ENCODE peak calls at places on chromosomes 6 and 20, in five cellular contexts. L is right lobe of liver, B is IMR-90, S is OCI-LY7, A is mammary epithelial cell. X is an unnamed sample.

GRCh38 chr20:34843421-34843820 is 18.0 kb upstream of the NCOA6 start:
- DNase-seq in B (no peak), S (no peak), L (no peak), A (no peak), X (no peak)

GRCh38 chr20:4962257-4962855 is 39.0 kb downstream of the SLC23A2 start:
- DNase-seq in B (no peak), L (no peak), S (peak; percentile 24), A (no peak), X (no peak)

GRCh38 chr6:73792738-73793137 is 96.7 kb downstream of the CD109 start:
- DNase-seq in B (no peak), A (no peak), S (no peak), L (no peak), X (no peak)

GRCh38 chr20:611047-611842 is 1.1 kb upstream of the TCF15 start:
- DNase-seq in A (no peak), S (no peak), B (no peak), L (no peak), X (no peak)

GRCh38 chr20:14556206-14556605 is 218.8 kb upstream of the FLRT3 start:
- DNase-seq in A (no peak), S (no peak), B (no peak), L (no peak), X (no peak)

GRCh38 chr6:27138837-27139752 is 108.4 kb upstream of the PRSS16 start:
- DNase-seq in L (no peak), B (peak; percentile 60), A (no peak), S (peak; percentile 95), X (peak; percentile 21)

GRCh38 chr6:41892921-41893564 is 2.1 kb downstream of the USP49 start:
- DNase-seq in L (no peak), A (no peak), S (no peak), B (no peak), X (no peak)

GRCh38 chr6:169803291-169803811 is 51.9 kb downstream of the ERMARD start:
- DNase-seq in L (no peak), A (no peak), S (peak; percentile 64), B (no peak), X (no peak)

GRCh38 chr6:160069459-160069858 is 52.2 kb upstream of the SLC22A1 start:
- DNase-seq in B (no peak), A (no peak), S (no peak), L (no peak), X (no peak)

GRCh38 chr6:134826889-134827737 is 122.8 kb downstream of the ALDH8A1 start:
- DNase-seq in B (peak; percentile 81), A (peak; percentile 95), S (no peak), L (peak; percentile 86), X (peak; percentile 95)

GRCh38 chr20:21513881-21514540 is at the start of gene NKX2-2:
- DNase-seq in L (no peak), S (no peak), A (no peak), B (no peak), X (no peak)

GRCh38 chr6:2353412-2354137 is 108.2 kb upstream of the GMDS start:
- DNase-seq in S (peak; percentile 55), A (peak; percentile 61), L (no peak), B (peak; percentile 86), X (peak; percentile 63)

DNA sequence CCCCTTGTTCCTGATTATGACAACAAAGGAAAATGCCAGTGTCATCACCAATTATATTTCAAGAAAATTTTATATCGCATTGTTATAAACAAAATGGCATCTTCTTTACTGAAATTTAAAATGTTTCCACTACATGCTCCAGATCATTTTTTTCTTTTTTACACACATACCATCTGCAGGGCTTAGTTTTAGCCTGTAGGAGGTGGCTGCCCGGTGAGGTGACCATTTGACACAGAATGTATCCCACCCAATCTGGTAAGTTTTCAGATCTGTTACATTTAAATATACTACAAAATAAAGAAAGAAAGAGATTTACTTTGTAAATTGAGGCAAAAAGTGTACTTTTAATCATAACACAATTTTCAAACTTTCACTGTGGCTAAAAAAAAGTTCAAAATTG is 81.8 kb downstream of the COL12A1 start:
- DNase-seq in B (no peak), A (no peak), L (no peak), S (no peak), X (no peak)
- TF ChIP-seq CTCF in B (no peak), A (no peak), L (no peak), S (no peak), X (peak; percentile 24)

DNA sequence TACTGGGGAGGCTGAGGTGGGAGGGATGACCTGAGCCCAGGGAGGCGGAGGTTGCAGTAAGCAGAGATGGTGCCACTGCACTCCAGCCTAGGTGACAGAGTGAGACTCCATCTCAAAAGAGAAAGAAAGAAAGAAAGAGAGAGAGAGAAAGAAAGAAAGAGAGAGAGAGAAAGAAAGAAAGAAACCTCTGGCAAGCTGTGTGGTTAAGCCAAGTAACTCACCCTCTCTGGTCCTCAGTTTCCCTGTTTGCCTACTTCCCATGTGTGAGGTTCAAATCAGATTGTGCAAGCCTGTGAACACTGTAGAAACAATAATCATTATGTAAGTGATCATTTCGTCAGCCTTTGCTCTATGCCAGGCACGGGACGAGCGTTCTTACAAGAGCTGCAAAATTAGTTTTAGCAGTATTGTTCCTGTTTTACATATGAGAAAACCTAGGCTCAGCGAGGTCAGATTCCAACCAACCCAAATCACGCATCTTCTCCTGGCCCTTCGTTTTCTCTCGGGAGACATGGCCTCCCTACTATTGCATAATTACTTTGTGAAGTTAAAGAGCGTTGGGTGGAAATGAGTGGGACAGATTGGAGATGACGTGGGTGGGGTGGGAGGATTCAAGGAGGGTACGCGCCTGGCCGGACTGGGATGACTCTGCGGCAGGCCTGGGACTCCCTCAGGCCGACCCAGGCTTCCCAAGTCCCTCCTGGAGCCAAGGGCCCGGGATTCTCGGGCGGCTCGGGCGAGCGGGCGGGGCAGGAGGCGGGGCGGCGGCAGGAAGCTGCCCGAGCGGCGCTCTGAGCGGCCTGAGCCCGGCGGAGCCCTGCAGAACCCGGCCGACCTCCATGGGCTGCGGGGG is at the start of gene SNX21:
- DNase-seq in B (peak; percentile 94), L (peak; percentile 86), S (no peak), A (peak; percentile 80), X (peak; percentile 90)
- TF ChIP-seq CTCF in B (no peak), L (no peak), S (no peak), A (no peak), X (no peak)

GRCh38 chr6:146673069-146673468 is 74.3 kb downstream of the ADGB start:
- DNase-seq in L (no peak), A (no peak), B (no peak), S (no peak), X (no peak)

GRCh38 chr6:146666909-146667308 is 68.1 kb downstream of the ADGB start:
- DNase-seq in S (no peak), L (no peak), A (no peak), B (no peak), X (no peak)

GRCh38 chr6:146664871-146665270 is 66.1 kb downstream of the ADGB start:
- DNase-seq in B (peak; percentile 0), A (no peak), S (no peak), L (no peak), X (no peak)

DNA sequence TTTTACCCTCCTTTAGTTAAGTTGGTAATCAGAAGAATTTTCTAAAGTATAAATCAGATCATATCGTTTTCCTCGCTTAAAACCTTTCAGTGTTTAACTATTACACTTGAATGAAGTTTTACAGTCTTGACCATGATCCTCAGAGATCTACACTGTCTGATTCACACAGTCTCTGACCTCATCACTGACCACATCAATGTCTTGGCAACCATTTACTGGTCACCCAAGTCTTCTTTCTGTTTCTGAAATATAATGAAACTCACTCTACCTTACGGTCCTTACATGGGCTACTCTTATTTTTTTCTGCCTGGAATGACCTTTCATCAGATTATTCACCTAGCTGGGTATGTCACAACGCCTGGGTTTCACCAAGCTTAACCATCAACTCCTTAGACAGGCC is 71.4 kb downstream of the ADGB start:
- DNase-seq in S (no peak), L (no peak), B (peak; percentile 5), A (no peak), X (no peak)
- TF ChIP-seq CTCF in S (no peak), L (no peak), B (no peak), A (no peak), X (no peak)

GRCh38 chr6:33851959-33852358 is 48.2 kb upstream of the MLN start:
- DNase-seq in A (no peak), S (no peak), L (no peak), B (no peak), X (no peak)
- TF ChIP-seq CTCF in A (peak; percentile 78), S (peak; percentile 27), L (peak; percentile 56), B (peak; percentile 35), X (peak; percentile 73)

GRCh38 chr20:43838703-43839060 is 76.0 kb upstream of the TOX2 start:
- DNase-seq in L (no peak), S (no peak), A (no peak), B (no peak), X (no peak)

GRCh38 chr20:43842126-43843020 is 72.3 kb upstream of the TOX2 start:
- DNase-seq in A (no peak), L (no peak), S (no peak), B (no peak), X (no peak)

GRCh38 chr20:43837856-43838702 is 76.6 kb upstream of the TOX2 start:
- DNase-seq in B (no peak), L (no peak), S (no peak), A (no peak), X (no peak)

GRCh38 chr20:43839793-43840199 is 74.9 kb upstream of the TOX2 start:
- DNase-seq in S (no peak), A (no peak), L (no peak), B (no peak), X (no peak)

DNA sequence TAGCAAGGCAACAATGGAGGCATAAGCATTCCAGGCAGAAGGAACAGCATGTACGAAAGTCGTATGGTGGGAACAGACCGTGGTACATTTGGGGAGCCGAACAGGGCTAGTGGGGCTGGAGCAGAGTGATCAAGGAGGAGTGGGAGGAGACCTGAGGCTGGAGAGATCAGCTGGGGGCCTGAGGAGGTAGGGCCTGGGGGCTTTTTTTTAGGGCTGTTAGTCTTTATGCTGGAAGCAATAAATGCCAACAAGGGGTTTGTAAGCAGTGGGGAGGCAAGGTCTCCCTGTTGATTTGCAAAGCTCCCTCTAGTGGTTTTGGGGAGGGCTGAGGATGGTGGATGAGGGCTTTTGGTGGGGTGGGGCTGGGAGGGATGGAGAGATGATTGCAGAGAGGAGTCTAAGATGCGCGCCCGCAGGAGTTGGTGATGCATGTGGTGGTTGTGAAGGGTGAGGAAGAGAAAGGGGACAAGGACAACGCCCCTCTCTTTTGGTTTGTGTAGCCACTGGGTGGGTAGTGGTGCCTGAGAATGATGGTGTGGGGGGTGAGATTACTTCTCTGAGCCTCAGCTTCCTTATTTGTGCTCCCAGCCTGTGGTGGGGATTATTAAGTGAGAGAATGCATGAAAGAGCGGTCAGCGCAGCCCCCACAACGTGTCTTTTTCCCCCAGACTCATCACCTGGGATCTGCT is 74.1 kb upstream of the TOX2 start:
- DNase-seq in B (peak; percentile 29), L (no peak), S (peak; percentile 60), A (no peak), X (no peak)
- TF ChIP-seq CTCF in B (peak; percentile 41), L (peak; percentile 36), S (peak; percentile 76), A (peak; percentile 54), X (peak; percentile 70)

GRCh38 chr20:63955846-63956663 is at the start of gene UCKL1:
- DNase-seq in S (peak; percentile 93), A (peak; percentile 78), L (peak; percentile 96), B (peak; percentile 91), X (peak; percentile 83)
- TF ChIP-seq CTCF in S (no peak), A (no peak), L (no peak), B (no peak), X (peak; percentile 53)

DNA sequence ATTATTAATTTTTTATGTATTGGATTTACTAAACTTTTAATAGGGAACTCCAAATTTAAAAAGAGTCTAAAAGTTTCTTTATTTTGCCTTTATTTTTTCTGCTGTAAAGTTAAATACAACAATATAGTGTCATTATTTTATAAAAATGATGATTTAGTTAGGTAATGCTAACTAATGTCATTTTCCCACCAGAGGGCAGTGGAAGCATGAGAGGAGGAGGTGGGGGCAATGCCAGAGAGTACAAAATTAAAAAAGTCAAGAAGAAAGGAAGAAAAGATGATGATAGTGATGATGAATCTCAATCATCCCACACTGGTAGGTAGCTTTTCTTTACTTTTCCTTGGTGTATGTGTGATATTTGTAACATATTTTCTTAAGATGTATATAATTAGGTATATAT is 20.2 kb upstream of the FHL5 start:
- DNase-seq in S (peak; percentile 42), A (no peak), B (no peak), L (no peak), X (peak; percentile 5)
- TF ChIP-seq CTCF in S (peak; percentile 86), A (peak; percentile 29), B (peak; percentile 33), L (peak; percentile 29), X (peak; percentile 69)